ENCODE peak calls at places on chromosomes 5 and 9, in ten cellular contexts. F, O, P, C, K, J, H, Z, D and S are unnamed samples.

GRCh38 chr9:81575976-81576375 is 113.4 kb downstream of the TLE1 start:
- DNase-seq in F (peak; percentile 34), O (no peak), P (no peak), C (no peak), K (peak; percentile 57), J (peak; percentile 48), H (no peak), Z (no peak), D (no peak), S (peak; percentile 49)

GRCh38 chr5:176192094-176192721 is 46.0 kb upstream of the SIMC1 start:
- DNase-seq in F (no peak), O (no peak), P (no peak), C (no peak), K (no peak), J (no peak), H (no peak), Z (no peak), D (no peak), S (no peak)

GRCh38 chr5:8864053-8864452 is 681.8 kb downstream of the SEMA5A start:
- DNase-seq in F (peak; percentile 37), O (no peak), P (no peak), C (no peak), K (peak; percentile 64), J (peak; percentile 32), H (no peak), Z (no peak), D (no peak), S (peak; percentile 62)

GRCh38 chr9:91847576-91847975 is 102.5 kb downstream of the ROR2 start:
- DNase-seq in F (peak; percentile 91), O (no peak), P (no peak), C (no peak), K (no peak), J (peak; percentile 38), H (no peak), Z (peak; percentile 60), D (no peak), S (peak; percentile 21)

GRCh38 chr9:131411719-131412681 is 18.1 kb downstream of the PRRC2B start:
- DNase-seq in F (no peak), O (no peak), P (no peak), C (no peak), K (no peak), J (no peak), H (no peak), Z (no peak), D (peak; percentile 61), S (no peak)

GRCh38 chr5:36384845-36385244 is 83.1 kb upstream of the RANBP3L start:
- DNase-seq in F (no peak), O (no peak), P (no peak), C (no peak), K (no peak), J (no peak), H (no peak), Z (no peak), D (no peak), S (no peak)

GRCh38 chr9:16425572-16425971 is 444.9 kb downstream of the BNC2 start:
- DNase-seq in F (peak; percentile 66), O (no peak), P (no peak), C (no peak), K (peak; percentile 72), J (peak; percentile 82), H (no peak), Z (no peak), D (no peak), S (peak; percentile 77)

GRCh38 chr5:95917207-95917606 is 44.4 kb downstream of the ELL2 start:
- DNase-seq in F (no peak), O (no peak), P (no peak), C (no peak), K (no peak), J (no peak), H (no peak), Z (no peak), D (no peak), S (no peak)

GRCh38 chr9:89226076-89226475 is 47.5 kb upstream of the SHC3 start:
- DNase-seq in F (peak; percentile 18), O (no peak), P (no peak), C (no peak), K (no peak), J (peak; percentile 18), H (no peak), Z (peak; percentile 56), D (peak; percentile 12), S (peak; percentile 23)

GRCh38 chr5:2199697-2200096 is 317.0 kb upstream of the IRX4 start:
- DNase-seq in F (no peak), O (no peak), P (no peak), C (no peak), K (no peak), J (no peak), H (no peak), Z (no peak), D (no peak), S (no peak)

GRCh38 chr5:37871023-37871815 is 31.4 kb upstream of the GDNF start:
- DNase-seq in F (peak; percentile 91), O (no peak), P (no peak), C (no peak), K (peak; percentile 92), J (peak; percentile 7), H (no peak), Z (no peak), D (no peak), S (peak; percentile 82)

GRCh38 chr5:112921833-112922817 is at the start of gene REEP5:
- DNase-seq in F (peak; percentile 90), O (peak; percentile 89), P (peak; percentile 79), C (peak; percentile 65), K (peak; percentile 87), J (peak; percentile 68), H (peak; percentile 59), Z (peak; percentile 71), D (peak; percentile 82), S (peak; percentile 85)

GRCh38 chr5:3265936-3266335 is 329.7 kb upstream of the IRX1 start:
- DNase-seq in F (no peak), O (no peak), P (no peak), C (no peak), K (no peak), J (no peak), H (no peak), Z (no peak), D (no peak), S (no peak)

GRCh38 chr5:95730011-95730700 is 980 bp upstream of the RHOBTB3 start:
- DNase-seq in F (peak; percentile 43), O (no peak), P (no peak), C (no peak), K (no peak), J (no peak), H (no peak), Z (no peak), D (peak; percentile 56), S (peak; percentile 40)

GRCh38 chr5:159003045-159004030 is 96.4 kb downstream of the EBF1 start:
- DNase-seq in F (peak; percentile 88), O (no peak), P (no peak), C (no peak), K (peak; percentile 41), J (peak; percentile 89), H (no peak), Z (no peak), D (no peak), S (peak; percentile 54)

GRCh38 chr5:67188274-67188857 is 8.2 kb downstream of the CD180 start:
- DNase-seq in F (no peak), O (no peak), P (no peak), C (no peak), K (no peak), J (no peak), H (no peak), Z (no peak), D (no peak), S (no peak)

GRCh38 chr5:137191179-137191578 is 307.9 kb downstream of the SPOCK1 start:
- DNase-seq in F (peak; percentile 38), O (no peak), P (no peak), C (no peak), K (no peak), J (no peak), H (no peak), Z (no peak), D (no peak), S (peak; percentile 49)

GRCh38 chr5:93899026-93899600 is 157.7 kb upstream of the POU5F2 start:
- DNase-seq in F (peak; percentile 18), O (no peak), P (no peak), C (no peak), K (peak; percentile 40), J (no peak), H (no peak), Z (no peak), D (no peak), S (peak; percentile 19)

GRCh38 chr5:172598251-172599203 is 42.5 kb upstream of the NEURL1B start:
- DNase-seq in F (no peak), O (peak; percentile 18), P (no peak), C (no peak), K (no peak), J (no peak), H (no peak), Z (no peak), D (no peak), S (no peak)

GRCh38 chr9:92444841-92445240 is 20.6 kb upstream of the OMD start:
- DNase-seq in F (no peak), O (no peak), P (no peak), C (no peak), K (no peak), J (no peak), H (no peak), Z (no peak), D (no peak), S (no peak)

GRCh38 chr5:143233020-143233419 is 170.5 kb downstream of the NR3C1 start:
- DNase-seq in F (peak; percentile 65), O (no peak), P (no peak), C (no peak), K (peak; percentile 26), J (peak; percentile 83), H (no peak), Z (no peak), D (no peak), S (peak; percentile 78)

GRCh38 chr9:113298924-113299770 is 4.0 kb downstream of the RNF183 start:
- DNase-seq in F (no peak), O (no peak), P (no peak), C (no peak), K (no peak), J (no peak), H (peak; percentile 97), Z (no peak), D (no peak), S (no peak)

GRCh38 chr5:170787216-170787615 is 3.7 kb downstream of the GABRP start:
- DNase-seq in F (no peak), O (no peak), P (no peak), C (no peak), K (no peak), J (no peak), H (no peak), Z (no peak), D (no peak), S (no peak)

GRCh38 chr5:62886603-62887315 is 308.1 kb downstream of the LRRC70 start:
- DNase-seq in F (no peak), O (peak; percentile 84), P (no peak), C (no peak), K (no peak), J (no peak), H (no peak), Z (no peak), D (no peak), S (no peak)

GRCh38 chr5:82526540-82526939 is 248.4 kb upstream of the RPS23 start:
- DNase-seq in F (no peak), O (no peak), P (no peak), C (no peak), K (no peak), J (no peak), H (no peak), Z (no peak), D (no peak), S (no peak)

GRCh38 chr5:1064383-1065142 is 47.3 kb downstream of the SLC12A7 start:
- DNase-seq in F (no peak), O (no peak), P (no peak), C (no peak), K (no peak), J (no peak), H (no peak), Z (no peak), D (no peak), S (no peak)

GRCh38 chr5:131186561-131187256 is 16.0 kb downstream of the LYRM7 start:
- DNase-seq in F (no peak), O (no peak), P (no peak), C (no peak), K (peak; percentile 26), J (peak; percentile 76), H (no peak), Z (no peak), D (no peak), S (no peak)

GRCh38 chr5:59569158-59569557 is 324.4 kb downstream of the PDE4D start:
- DNase-seq in F (no peak), O (no peak), P (no peak), C (no peak), K (no peak), J (no peak), H (no peak), Z (no peak), D (no peak), S (no peak)